ENCODE peak calls at places on chromosome 12, in seven cellular contexts. One of them, this sample, is unnamed. For H3K9me3, the result is how much of the 10 kb centered on the place peaks cover.

GRCh38 chr12:105574056-105574715 is 243.7 kb downstream of the C12orf75 start:
- DNase-seq in neural progenitor cell: no peak
- DNase-seq in right lobe of liver: no peak
- DNase-seq in stomach: no peak
- DNase-seq in CD8-positive, alpha-beta memory T cell: no peak
- DNase-seq in IMR-90: no peak
- DNase-seq in A549: no peak
- DNase-seq in this sample: no peak

GRCh38 chr12:56941299-56942017 is 7.2 kb upstream of the SDR9C7 start:
- DNase-seq in neural progenitor cell: no peak
- DNase-seq in right lobe of liver: peak
- DNase-seq in stomach: no peak
- DNase-seq in CD8-positive, alpha-beta memory T cell: no peak
- DNase-seq in IMR-90: peak
- DNase-seq in A549: peak
- DNase-seq in this sample: no peak

GRCh38 chr12:18567787-18568186 is 170.0 kb downstream of the PLCZ1 start:
- DNase-seq in neural progenitor cell: no peak
- DNase-seq in right lobe of liver: peak
- DNase-seq in stomach: no peak
- DNase-seq in CD8-positive, alpha-beta memory T cell: no peak
- DNase-seq in IMR-90: no peak
- DNase-seq in A549: no peak
- DNase-seq in this sample: no peak

GRCh38 chr12:92384571-92384970 is 238.9 kb upstream of the BTG1 start:
- DNase-seq in neural progenitor cell: no peak
- DNase-seq in right lobe of liver: no peak
- DNase-seq in stomach: no peak
- DNase-seq in CD8-positive, alpha-beta memory T cell: no peak
- DNase-seq in IMR-90: no peak
- DNase-seq in A549: no peak
- DNase-seq in this sample: no peak

GRCh38 chr12:54666008-54666407 is 17.8 kb upstream of the DCD start:
- DNase-seq in neural progenitor cell: no peak
- DNase-seq in right lobe of liver: no peak
- DNase-seq in stomach: no peak
- DNase-seq in CD8-positive, alpha-beta memory T cell: no peak
- DNase-seq in IMR-90: no peak
- DNase-seq in A549: no peak
- DNase-seq in this sample: no peak

GRCh38 chr12:111268738-111269572 is 99.9 kb downstream of the PHETA1 start:
- DNase-seq in neural progenitor cell: no peak
- DNase-seq in right lobe of liver: no peak
- DNase-seq in stomach: no peak
- DNase-seq in CD8-positive, alpha-beta memory T cell: no peak
- DNase-seq in IMR-90: no peak
- DNase-seq in A549: no peak
- DNase-seq in this sample: no peak

GRCh38 chr12:26402648-26403047 is 207.3 kb downstream of the SSPN start:
- DNase-seq in neural progenitor cell: no peak
- DNase-seq in right lobe of liver: no peak
- DNase-seq in stomach: peak
- DNase-seq in CD8-positive, alpha-beta memory T cell: no peak
- DNase-seq in IMR-90: no peak
- DNase-seq in A549: peak
- DNase-seq in this sample: no peak

GRCh38 chr12:14171111-14171510 is 189.7 kb upstream of the GRIN2B start:
- DNase-seq in neural progenitor cell: no peak
- DNase-seq in right lobe of liver: no peak
- DNase-seq in stomach: no peak
- DNase-seq in CD8-positive, alpha-beta memory T cell: no peak
- DNase-seq in IMR-90: no peak
- DNase-seq in A549: no peak
- DNase-seq in this sample: no peak

GRCh38 chr12:104603545-104603973 is 146.8 kb downstream of the CHST11 start:
- DNase-seq in neural progenitor cell: no peak
- DNase-seq in right lobe of liver: no peak
- DNase-seq in stomach: no peak
- DNase-seq in CD8-positive, alpha-beta memory T cell: no peak
- DNase-seq in IMR-90: peak
- DNase-seq in A549: peak
- DNase-seq in this sample: no peak

GRCh38 chr12:53750812-53751335 is 905 bp downstream of the CISTR start:
- DNase-seq in neural progenitor cell: peak
- DNase-seq in right lobe of liver: no peak
- DNase-seq in stomach: no peak
- DNase-seq in CD8-positive, alpha-beta memory T cell: peak
- DNase-seq in IMR-90: peak
- DNase-seq in A549: no peak
- DNase-seq in this sample: no peak

GRCh38 chr12:101653503-101653902 is 43.9 kb upstream of the CHPT1 start:
- DNase-seq in neural progenitor cell: no peak
- DNase-seq in right lobe of liver: no peak
- DNase-seq in stomach: no peak
- DNase-seq in CD8-positive, alpha-beta memory T cell: no peak
- DNase-seq in IMR-90: no peak
- DNase-seq in A549: no peak
- DNase-seq in this sample: no peak

GRCh38 chr12:88419794-88420193 is 160.5 kb downstream of the KITLG start:
- DNase-seq in neural progenitor cell: no peak
- DNase-seq in right lobe of liver: no peak
- DNase-seq in stomach: peak
- DNase-seq in CD8-positive, alpha-beta memory T cell: no peak
- DNase-seq in IMR-90: peak
- DNase-seq in A549: no peak
- DNase-seq in this sample: no peak

GRCh38 chr12:124531281-124531745 is 36.1 kb downstream of the NCOR2 start:
- DNase-seq in neural progenitor cell: peak
- DNase-seq in right lobe of liver: no peak
- DNase-seq in stomach: no peak
- DNase-seq in CD8-positive, alpha-beta memory T cell: no peak
- DNase-seq in IMR-90: no peak
- DNase-seq in A549: no peak
- DNase-seq in this sample: no peak

GRCh38 chr12:53113951-53114350 is 10.7 kb downstream of the SOAT2 start:
- DNase-seq in neural progenitor cell: no peak
- DNase-seq in right lobe of liver: no peak
- DNase-seq in stomach: no peak
- DNase-seq in CD8-positive, alpha-beta memory T cell: no peak
- DNase-seq in IMR-90: no peak
- DNase-seq in A549: no peak
- DNase-seq in this sample: no peak

GRCh38 chr12:128644664-128645296 is 179.0 kb downstream of the SLC15A4 start:
- DNase-seq in neural progenitor cell: peak
- DNase-seq in right lobe of liver: peak
- DNase-seq in stomach: peak
- DNase-seq in CD8-positive, alpha-beta memory T cell: peak
- DNase-seq in IMR-90: no peak
- DNase-seq in A549: peak
- DNase-seq in this sample: no peak

GRCh38 chr12:86134571-86134970 is 121.6 kb downstream of the MGAT4C start:
- DNase-seq in neural progenitor cell: no peak
- DNase-seq in right lobe of liver: no peak
- DNase-seq in stomach: no peak
- DNase-seq in CD8-positive, alpha-beta memory T cell: no peak
- DNase-seq in IMR-90: peak
- DNase-seq in A549: peak
- DNase-seq in this sample: no peak

GRCh38 chr12:11753826-11754225 is 104.4 kb downstream of the ETV6 start:
- DNase-seq in neural progenitor cell: no peak
- DNase-seq in right lobe of liver: no peak
- DNase-seq in stomach: no peak
- DNase-seq in CD8-positive, alpha-beta memory T cell: no peak
- DNase-seq in IMR-90: no peak
- DNase-seq in A549: no peak
- DNase-seq in this sample: no peak

GRCh38 chr12:29738416-29738815 is 45.3 kb downstream of the TMTC1 start:
- DNase-seq in neural progenitor cell: no peak
- DNase-seq in right lobe of liver: no peak
- DNase-seq in stomach: no peak
- DNase-seq in CD8-positive, alpha-beta memory T cell: no peak
- DNase-seq in IMR-90: no peak
- DNase-seq in A549: no peak
- DNase-seq in this sample: no peak

GRCh38 chr12:79344855-79345840 is 345.6 kb downstream of the PAWR start:
- DNase-seq in neural progenitor cell: peak
- DNase-seq in right lobe of liver: no peak
- DNase-seq in stomach: no peak
- DNase-seq in CD8-positive, alpha-beta memory T cell: no peak
- DNase-seq in IMR-90: peak
- DNase-seq in A549: peak
- DNase-seq in this sample: no peak

GRCh38 chr12:33313476-33313875 is 126.1 kb downstream of the SYT10 start:
- DNase-seq in neural progenitor cell: no peak
- DNase-seq in right lobe of liver: no peak
- DNase-seq in stomach: no peak
- DNase-seq in CD8-positive, alpha-beta memory T cell: no peak
- DNase-seq in IMR-90: no peak
- DNase-seq in A549: no peak
- DNase-seq in this sample: no peak

GRCh38 chr12:94636462-94637085 is 13.8 kb downstream of the TMCC3 start:
- DNase-seq in neural progenitor cell: no peak
- DNase-seq in right lobe of liver: no peak
- DNase-seq in stomach: no peak
- DNase-seq in CD8-positive, alpha-beta memory T cell: no peak
- DNase-seq in IMR-90: no peak
- DNase-seq in A549: no peak
- DNase-seq in this sample: no peak

GRCh38 chr12:34388636-34389377 is 366.5 kb downstream of the ALG10 start:
- DNase-seq in neural progenitor cell: no peak
- DNase-seq in right lobe of liver: no peak
- DNase-seq in stomach: no peak
- DNase-seq in CD8-positive, alpha-beta memory T cell: no peak
- DNase-seq in IMR-90: no peak
- DNase-seq in A549: no peak
- DNase-seq in this sample: no peak
- H3K9me3 ChIP-seq in neural progenitor cell: under half
- H3K9me3 ChIP-seq in right lobe of liver: under half
- H3K9me3 ChIP-seq in stomach: half or more
- H3K9me3 ChIP-seq in CD8-positive, alpha-beta memory T cell: under half
- H3K9me3 ChIP-seq in IMR-90: half or more
- H3K9me3 ChIP-seq in A549: under half
- H3K9me3 ChIP-seq in this sample: under half

DNA sequence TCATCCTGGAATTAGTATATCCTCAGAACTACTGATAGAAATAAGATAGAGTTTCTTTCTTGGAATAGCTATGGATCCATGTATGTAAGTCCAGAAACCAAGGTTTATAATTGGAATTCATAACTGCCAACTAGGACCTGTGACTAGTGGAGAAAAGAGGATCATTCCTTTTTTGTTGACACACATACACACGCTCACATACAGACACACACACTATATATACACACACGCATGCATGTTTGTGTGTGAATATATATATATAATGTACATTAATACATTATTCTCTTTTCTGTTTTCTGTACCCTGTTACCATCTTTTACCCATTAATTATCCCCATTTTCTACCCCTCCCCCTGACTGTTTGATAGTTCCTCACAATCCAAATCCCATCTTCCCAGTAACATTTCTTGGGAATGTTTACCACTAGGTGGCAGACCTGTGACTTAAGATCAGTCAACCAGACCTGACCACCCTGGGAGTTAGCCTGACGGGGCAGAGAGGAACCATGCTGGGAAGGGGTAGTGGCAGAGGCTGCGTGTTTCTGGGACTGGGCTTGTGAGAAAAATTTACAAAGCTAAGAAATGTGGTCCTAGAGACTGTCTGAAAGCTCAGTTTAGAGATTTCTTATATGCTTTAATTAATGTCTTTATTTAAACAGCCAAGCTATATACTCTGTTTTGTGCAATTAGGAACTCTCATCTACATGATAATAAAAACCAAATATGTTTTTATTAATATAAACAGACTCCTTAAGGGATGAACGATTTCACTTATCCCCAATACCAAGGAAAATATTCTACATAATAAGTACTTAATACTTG is 308.0 kb downstream of the PPFIA2 start:
- DNase-seq in neural progenitor cell: peak
- DNase-seq in right lobe of liver: no peak
- DNase-seq in stomach: no peak
- DNase-seq in CD8-positive, alpha-beta memory T cell: no peak
- DNase-seq in IMR-90: peak
- DNase-seq in A549: peak
- DNase-seq in this sample: no peak
- H3K27ac ChIP-seq in neural progenitor cell: no peak
- H3K27ac ChIP-seq in right lobe of liver: no peak
- H3K27ac ChIP-seq in stomach: no peak
- H3K27ac ChIP-seq in CD8-positive, alpha-beta memory T cell: no peak
- H3K27ac ChIP-seq in IMR-90: no peak
- H3K27ac ChIP-seq in A549: no peak
- H3K27ac ChIP-seq in this sample: no peak

DNA sequence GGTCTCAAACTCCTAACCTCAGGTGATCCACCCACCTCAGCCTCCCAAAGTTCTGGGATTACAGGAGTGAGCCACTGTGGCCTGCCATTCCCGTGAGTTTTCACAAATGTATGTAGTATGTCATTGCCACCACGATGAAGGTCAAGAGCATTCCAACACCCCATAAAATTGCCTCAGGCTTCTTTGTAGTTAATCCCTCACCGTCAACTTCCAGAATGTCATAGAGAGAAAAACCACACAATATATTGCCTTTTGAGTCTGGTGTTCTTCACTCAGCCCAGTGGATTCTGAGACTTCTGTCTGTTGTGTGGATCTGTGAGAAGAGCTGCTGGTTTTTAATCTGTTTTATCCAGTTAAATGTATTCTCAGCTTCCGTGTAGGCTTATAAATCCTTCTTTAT is 12.6 kb upstream of the CFAP251 start:
- DNase-seq in neural progenitor cell: no peak
- DNase-seq in right lobe of liver: no peak
- DNase-seq in stomach: no peak
- DNase-seq in CD8-positive, alpha-beta memory T cell: no peak
- DNase-seq in IMR-90: peak
- DNase-seq in A549: no peak
- DNase-seq in this sample: no peak
- H3K9me3 ChIP-seq in neural progenitor cell: under half
- H3K9me3 ChIP-seq in right lobe of liver: under half
- H3K9me3 ChIP-seq in stomach: under half
- H3K9me3 ChIP-seq in CD8-positive, alpha-beta memory T cell: under half
- H3K9me3 ChIP-seq in IMR-90: under half
- H3K9me3 ChIP-seq in A549: under half
- H3K9me3 ChIP-seq in this sample: under half

GRCh38 chr12:8057839-8058238 is 8.3 kb downstream of the C3AR1 start:
- DNase-seq in neural progenitor cell: no peak
- DNase-seq in right lobe of liver: no peak
- DNase-seq in stomach: no peak
- DNase-seq in CD8-positive, alpha-beta memory T cell: no peak
- DNase-seq in IMR-90: peak
- DNase-seq in A549: no peak
- DNase-seq in this sample: no peak
- H3K27ac ChIP-seq in neural progenitor cell: no peak
- H3K27ac ChIP-seq in right lobe of liver: no peak
- H3K27ac ChIP-seq in stomach: no peak
- H3K27ac ChIP-seq in CD8-positive, alpha-beta memory T cell: no peak
- H3K27ac ChIP-seq in IMR-90: no peak
- H3K27ac ChIP-seq in A549: no peak
- H3K27ac ChIP-seq in this sample: peak

GRCh38 chr12:49675137-49675536 is 32.1 kb downstream of the FMNL3 start:
- DNase-seq in neural progenitor cell: no peak
- DNase-seq in right lobe of liver: no peak
- DNase-seq in stomach: no peak
- DNase-seq in CD8-positive, alpha-beta memory T cell: no peak
- DNase-seq in IMR-90: no peak
- DNase-seq in A549: no peak
- DNase-seq in this sample: no peak
- H3K9me3 ChIP-seq in neural progenitor cell: under half
- H3K9me3 ChIP-seq in right lobe of liver: under half
- H3K9me3 ChIP-seq in stomach: under half
- H3K9me3 ChIP-seq in CD8-positive, alpha-beta memory T cell: under half
- H3K9me3 ChIP-seq in IMR-90: under half
- H3K9me3 ChIP-seq in A549: under half
- H3K9me3 ChIP-seq in this sample: under half

GRCh38 chr12:119207161-119207560 is 28.4 kb downstream of the HSPB8 start:
- DNase-seq in neural progenitor cell: no peak
- DNase-seq in right lobe of liver: no peak
- DNase-seq in stomach: no peak
- DNase-seq in CD8-positive, alpha-beta memory T cell: no peak
- DNase-seq in IMR-90: no peak
- DNase-seq in A549: no peak
- DNase-seq in this sample: no peak
- H3K27ac ChIP-seq in neural progenitor cell: no peak
- H3K27ac ChIP-seq in right lobe of liver: no peak
- H3K27ac ChIP-seq in stomach: peak
- H3K27ac ChIP-seq in CD8-positive, alpha-beta memory T cell: no peak
- H3K27ac ChIP-seq in IMR-90: no peak
- H3K27ac ChIP-seq in A549: no peak
- H3K27ac ChIP-seq in this sample: no peak

This sample was measured in thoracic aorta.